ENCODE peak calls at places on chromosomes 13 and 19, in seven cellular contexts. One of them, this sample, is unnamed.

GRCh38 chr19:49222528-49222927 is 64.9 kb downstream of the TRPM4 start:
- DNase-seq in A549: no peak
- DNase-seq in endothelial cell: no peak
- DNase-seq in kidney epithelial cell: no peak
- DNase-seq in ascending aorta: no peak
- DNase-seq in glutamatergic neuron: no peak
- DNase-seq in brain microvascular endothelial cell: no peak
- DNase-seq in this sample: no peak

GRCh38 chr13:73278186-73278585 is 219.4 kb downstream of the KLF5 start:
- DNase-seq in glutamatergic neuron: no peak
- DNase-seq in endothelial cell: no peak
- DNase-seq in brain microvascular endothelial cell: no peak
- DNase-seq in kidney epithelial cell: no peak
- DNase-seq in ascending aorta: no peak
- DNase-seq in A549: no peak
- DNase-seq in this sample: no peak

GRCh38 chr13:29935309-29935981 is 85.0 kb upstream of the UBL3 start:
- DNase-seq in glutamatergic neuron: no peak
- DNase-seq in A549: no peak
- DNase-seq in brain microvascular endothelial cell: no peak
- DNase-seq in endothelial cell: no peak
- DNase-seq in ascending aorta: no peak
- DNase-seq in kidney epithelial cell: no peak
- DNase-seq in this sample: no peak

GRCh38 chr19:5977222-5977784 is 637 bp downstream of the RANBP3 start:
- DNase-seq in ascending aorta: no peak
- DNase-seq in A549: no peak
- DNase-seq in kidney epithelial cell: no peak
- DNase-seq in endothelial cell: no peak
- DNase-seq in brain microvascular endothelial cell: no peak
- DNase-seq in glutamatergic neuron: no peak
- DNase-seq in this sample: no peak

GRCh38 chr13:40580566-40581276 is 85.7 kb downstream of the FOXO1 start:
- DNase-seq in kidney epithelial cell: no peak
- DNase-seq in A549: no peak
- DNase-seq in endothelial cell: no peak
- DNase-seq in glutamatergic neuron: no peak
- DNase-seq in brain microvascular endothelial cell: no peak
- DNase-seq in ascending aorta: no peak
- DNase-seq in this sample: no peak

GRCh38 chr13:57640582-57640981 is 9.0 kb downstream of the PCDH17 start:
- DNase-seq in endothelial cell: no peak
- DNase-seq in glutamatergic neuron: no peak
- DNase-seq in A549: no peak
- DNase-seq in ascending aorta: no peak
- DNase-seq in kidney epithelial cell: no peak
- DNase-seq in brain microvascular endothelial cell: no peak
- DNase-seq in this sample: no peak

GRCh38 chr19:51417807-51418152 is 338 bp upstream of the SIGLEC10 start:
- DNase-seq in kidney epithelial cell: no peak
- DNase-seq in ascending aorta: no peak
- DNase-seq in endothelial cell: no peak
- DNase-seq in glutamatergic neuron: no peak
- DNase-seq in A549: no peak
- DNase-seq in brain microvascular endothelial cell: no peak
- DNase-seq in this sample: no peak

GRCh38 chr13:97000295-97000925 is 6.1 kb upstream of the OXGR1 start:
- DNase-seq in kidney epithelial cell: no peak
- DNase-seq in A549: no peak
- DNase-seq in ascending aorta: no peak
- DNase-seq in brain microvascular endothelial cell: no peak
- DNase-seq in endothelial cell: no peak
- DNase-seq in glutamatergic neuron: no peak
- DNase-seq in this sample: no peak

GRCh38 chr19:12720851-12721655 is 2.7 kb downstream of the TNPO2 start:
- DNase-seq in glutamatergic neuron: peak; percentile 53
- DNase-seq in kidney epithelial cell: no peak
- DNase-seq in A549: no peak
- DNase-seq in ascending aorta: no peak
- DNase-seq in brain microvascular endothelial cell: no peak
- DNase-seq in endothelial cell: no peak
- DNase-seq in this sample: no peak

GRCh38 chr13:94886191-94886590 is 173.8 kb upstream of the SOX21 start:
- DNase-seq in glutamatergic neuron: no peak
- DNase-seq in ascending aorta: no peak
- DNase-seq in endothelial cell: no peak
- DNase-seq in A549: no peak
- DNase-seq in kidney epithelial cell: no peak
- DNase-seq in brain microvascular endothelial cell: peak; percentile 77
- DNase-seq in this sample: no peak

GRCh38 chr19:42325308-42325895 is at the start of gene MEGF8:
- DNase-seq in A549: peak; percentile 100
- DNase-seq in ascending aorta: peak; percentile 92
- DNase-seq in endothelial cell: peak; percentile 94
- DNase-seq in glutamatergic neuron: peak; percentile 98
- DNase-seq in kidney epithelial cell: peak; percentile 95
- DNase-seq in brain microvascular endothelial cell: peak; percentile 98
- DNase-seq in this sample: peak; percentile 94
- TF ChIP-seq CTCF in A549: no peak
- TF ChIP-seq CTCF in ascending aorta: no peak
- TF ChIP-seq CTCF in endothelial cell: peak; percentile 14
- TF ChIP-seq CTCF in glutamatergic neuron: no peak
- TF ChIP-seq CTCF in kidney epithelial cell: no peak
- TF ChIP-seq CTCF in brain microvascular endothelial cell: peak; percentile 96
- TF ChIP-seq CTCF in this sample: peak; percentile 5

GRCh38 chr19:16456652-16457194 is 15.0 kb downstream of the EPS15L1 start:
- DNase-seq in brain microvascular endothelial cell: no peak
- DNase-seq in endothelial cell: no peak
- DNase-seq in glutamatergic neuron: no peak
- DNase-seq in ascending aorta: no peak
- DNase-seq in A549: no peak
- DNase-seq in kidney epithelial cell: no peak
- DNase-seq in this sample: no peak

GRCh38 chr19:16457195-16457953 is 14.4 kb downstream of the EPS15L1 start:
- DNase-seq in endothelial cell: no peak
- DNase-seq in brain microvascular endothelial cell: no peak
- DNase-seq in ascending aorta: no peak
- DNase-seq in glutamatergic neuron: peak; percentile 77
- DNase-seq in kidney epithelial cell: no peak
- DNase-seq in A549: no peak
- DNase-seq in this sample: no peak

GRCh38 chr19:16454519-16454918 is 17.3 kb downstream of the EPS15L1 start:
- DNase-seq in glutamatergic neuron: no peak
- DNase-seq in A549: no peak
- DNase-seq in ascending aorta: no peak
- DNase-seq in kidney epithelial cell: no peak
- DNase-seq in endothelial cell: no peak
- DNase-seq in brain microvascular endothelial cell: no peak
- DNase-seq in this sample: no peak

GRCh38 chr19:16457954-16458331 is 13.8 kb downstream of the EPS15L1 start:
- DNase-seq in A549: no peak
- DNase-seq in ascending aorta: no peak
- DNase-seq in endothelial cell: no peak
- DNase-seq in brain microvascular endothelial cell: no peak
- DNase-seq in kidney epithelial cell: no peak
- DNase-seq in glutamatergic neuron: no peak
- DNase-seq in this sample: no peak

GRCh38 chr19:16455489-16455888 is 16.3 kb downstream of the EPS15L1 start:
- DNase-seq in A549: no peak
- DNase-seq in brain microvascular endothelial cell: no peak
- DNase-seq in kidney epithelial cell: no peak
- DNase-seq in endothelial cell: no peak
- DNase-seq in glutamatergic neuron: no peak
- DNase-seq in ascending aorta: no peak
- DNase-seq in this sample: no peak
- TF ChIP-seq CTCF in A549: no peak
- TF ChIP-seq CTCF in brain microvascular endothelial cell: no peak
- TF ChIP-seq CTCF in kidney epithelial cell: no peak
- TF ChIP-seq CTCF in endothelial cell: no peak
- TF ChIP-seq CTCF in glutamatergic neuron: no peak
- TF ChIP-seq CTCF in ascending aorta: no peak
- TF ChIP-seq CTCF in this sample: no peak

GRCh38 chr19:54462713-54463530 is 656 bp downstream of the LENG9 start:
- DNase-seq in brain microvascular endothelial cell: peak; percentile 36
- DNase-seq in A549: peak; percentile 84
- DNase-seq in ascending aorta: no peak
- DNase-seq in endothelial cell: peak; percentile 61
- DNase-seq in glutamatergic neuron: peak; percentile 72
- DNase-seq in kidney epithelial cell: no peak
- DNase-seq in this sample: peak; percentile 68
- TF ChIP-seq CTCF in brain microvascular endothelial cell: peak; percentile 52
- TF ChIP-seq CTCF in A549: peak; percentile 39
- TF ChIP-seq CTCF in ascending aorta: peak; percentile 4
- TF ChIP-seq CTCF in endothelial cell: no peak
- TF ChIP-seq CTCF in glutamatergic neuron: no peak
- TF ChIP-seq CTCF in kidney epithelial cell: peak; percentile 19
- TF ChIP-seq CTCF in this sample: no peak

GRCh38 chr13:47121092-47121763 is 224.4 kb upstream of the HTR2A start:
- DNase-seq in ascending aorta: no peak
- DNase-seq in A549: no peak
- DNase-seq in endothelial cell: no peak
- DNase-seq in brain microvascular endothelial cell: no peak
- DNase-seq in glutamatergic neuron: no peak
- DNase-seq in kidney epithelial cell: no peak
- DNase-seq in this sample: no peak

GRCh38 chr13:47126432-47126831 is 229.6 kb upstream of the HTR2A start:
- DNase-seq in kidney epithelial cell: no peak
- DNase-seq in ascending aorta: no peak
- DNase-seq in brain microvascular endothelial cell: no peak
- DNase-seq in glutamatergic neuron: no peak
- DNase-seq in A549: no peak
- DNase-seq in endothelial cell: no peak
- DNase-seq in this sample: no peak
- TF ChIP-seq CTCF in kidney epithelial cell: peak; percentile 3
- TF ChIP-seq CTCF in ascending aorta: no peak
- TF ChIP-seq CTCF in brain microvascular endothelial cell: peak; percentile 27
- TF ChIP-seq CTCF in glutamatergic neuron: no peak
- TF ChIP-seq CTCF in A549: no peak
- TF ChIP-seq CTCF in endothelial cell: no peak
- TF ChIP-seq CTCF in this sample: no peak

GRCh38 chr13:49436890-49437289 is 7.0 kb downstream of the CAB39L start:
- DNase-seq in kidney epithelial cell: no peak
- DNase-seq in A549: peak; percentile 34
- DNase-seq in endothelial cell: no peak
- DNase-seq in brain microvascular endothelial cell: peak; percentile 31
- DNase-seq in ascending aorta: no peak
- DNase-seq in glutamatergic neuron: no peak
- DNase-seq in this sample: no peak
- TF ChIP-seq CTCF in kidney epithelial cell: peak; percentile 10
- TF ChIP-seq CTCF in A549: peak; percentile 22
- TF ChIP-seq CTCF in endothelial cell: no peak
- TF ChIP-seq CTCF in brain microvascular endothelial cell: peak; percentile 19
- TF ChIP-seq CTCF in ascending aorta: peak; percentile 50
- TF ChIP-seq CTCF in glutamatergic neuron: no peak
- TF ChIP-seq CTCF in this sample: no peak

GRCh38 chr19:22472180-22472637 is 50.1 kb upstream of the ZNF98 start:
- DNase-seq in kidney epithelial cell: no peak
- DNase-seq in endothelial cell: no peak
- DNase-seq in brain microvascular endothelial cell: no peak
- DNase-seq in A549: no peak
- DNase-seq in ascending aorta: no peak
- DNase-seq in glutamatergic neuron: no peak
- DNase-seq in this sample: no peak
- TF ChIP-seq CTCF in kidney epithelial cell: no peak
- TF ChIP-seq CTCF in endothelial cell: no peak
- TF ChIP-seq CTCF in brain microvascular endothelial cell: no peak
- TF ChIP-seq CTCF in A549: no peak
- TF ChIP-seq CTCF in ascending aorta: no peak
- TF ChIP-seq CTCF in glutamatergic neuron: no peak
- TF ChIP-seq CTCF in this sample: no peak

GRCh38 chr13:86974995-86975328 is 696.2 kb upstream of the SLITRK5 start:
- DNase-seq in brain microvascular endothelial cell: no peak
- DNase-seq in ascending aorta: no peak
- DNase-seq in glutamatergic neuron: no peak
- DNase-seq in kidney epithelial cell: no peak
- DNase-seq in A549: no peak
- DNase-seq in endothelial cell: no peak
- DNase-seq in this sample: no peak
- TF ChIP-seq CTCF in brain microvascular endothelial cell: peak; percentile 49
- TF ChIP-seq CTCF in ascending aorta: no peak
- TF ChIP-seq CTCF in glutamatergic neuron: no peak
- TF ChIP-seq CTCF in kidney epithelial cell: peak; percentile 15
- TF ChIP-seq CTCF in A549: no peak
- TF ChIP-seq CTCF in endothelial cell: no peak
- TF ChIP-seq CTCF in this sample: no peak

GRCh38 chr19:38949580-38950367 is 19.0 kb downstream of the MRPS12 start:
- DNase-seq in glutamatergic neuron: peak; percentile 99
- DNase-seq in endothelial cell: peak; percentile 90
- DNase-seq in ascending aorta: peak; percentile 42
- DNase-seq in kidney epithelial cell: peak; percentile 37
- DNase-seq in brain microvascular endothelial cell: peak; percentile 92
- DNase-seq in A549: no peak
- DNase-seq in this sample: peak; percentile 61

GRCh38 chr19:38953677-38954076 is 21.9 kb downstream of the FBXO17 start:
- DNase-seq in kidney epithelial cell: no peak
- DNase-seq in glutamatergic neuron: no peak
- DNase-seq in endothelial cell: no peak
- DNase-seq in ascending aorta: no peak
- DNase-seq in A549: no peak
- DNase-seq in brain microvascular endothelial cell: no peak
- DNase-seq in this sample: no peak

GRCh38 chr19:38951187-38951586 is 20.4 kb downstream of the MRPS12 start:
- DNase-seq in endothelial cell: no peak
- DNase-seq in brain microvascular endothelial cell: no peak
- DNase-seq in kidney epithelial cell: no peak
- DNase-seq in A549: no peak
- DNase-seq in ascending aorta: no peak
- DNase-seq in glutamatergic neuron: no peak
- DNase-seq in this sample: no peak

GRCh38 chr19:38956264-38956663 is 19.3 kb downstream of the FBXO17 start:
- DNase-seq in ascending aorta: no peak
- DNase-seq in glutamatergic neuron: no peak
- DNase-seq in A549: no peak
- DNase-seq in brain microvascular endothelial cell: no peak
- DNase-seq in kidney epithelial cell: no peak
- DNase-seq in endothelial cell: no peak
- DNase-seq in this sample: no peak

GRCh38 chr19:38952395-38953165 is 21.8 kb downstream of the MRPS12 start:
- DNase-seq in ascending aorta: no peak
- DNase-seq in kidney epithelial cell: peak; percentile 68
- DNase-seq in glutamatergic neuron: peak; percentile 45
- DNase-seq in endothelial cell: peak; percentile 53
- DNase-seq in brain microvascular endothelial cell: no peak
- DNase-seq in A549: peak; percentile 78
- DNase-seq in this sample: no peak
- TF ChIP-seq CTCF in ascending aorta: no peak
- TF ChIP-seq CTCF in kidney epithelial cell: peak; percentile 67
- TF ChIP-seq CTCF in glutamatergic neuron: peak; percentile 35
- TF ChIP-seq CTCF in endothelial cell: peak; percentile 26
- TF ChIP-seq CTCF in brain microvascular endothelial cell: peak; percentile 57
- TF ChIP-seq CTCF in A549: peak; percentile 74
- TF ChIP-seq CTCF in this sample: no peak